ENCODE peak calls at places on chromosomes 7 and 10, in five cellular contexts. B, Q, N, G and I are unnamed samples. For H3K9me3, the result is how much of the 10 kb centered on the place peaks cover.

GRCh38 chr10:73785721-73786511 is 510 bp downstream of the ZSWIM8 start:
- DNase-seq in B (peak), N (peak), G (peak), Q (peak), I (peak)

GRCh38 chr7:79786187-79786586 is 332.7 kb upstream of the MAGI2 start:
- DNase-seq in B (no peak), G (no peak), Q (no peak), N (no peak), I (no peak)

GRCh38 chr10:5723692-5724091 is 39.1 kb downstream of the TASOR2 start:
- DNase-seq in G (no peak), N (no peak), B (no peak), Q (no peak), I (no peak)

GRCh38 chr7:134481167-134481566 is 22.3 kb upstream of the AKR1B1 start:
- DNase-seq in B (no peak), N (no peak), Q (no peak), G (no peak), I (no peak)

GRCh38 chr7:100175296-100175935 is 1.8 kb downstream of the GPC2 start:
- DNase-seq in B (no peak), G (no peak), Q (no peak), N (no peak), I (no peak)

GRCh38 chr10:72525689-72526088 is 100.2 kb downstream of the MICU1 start:
- DNase-seq in B (no peak), N (no peak), G (no peak), Q (no peak), I (no peak)

GRCh38 chr7:116978006-116978405 is 24.7 kb downstream of the ST7 start:
- DNase-seq in Q (no peak), N (no peak), B (no peak), G (no peak), I (no peak)

GRCh38 chr7:158267737-158268435 is 319.7 kb downstream of the PTPRN2 start:
- DNase-seq in Q (no peak), G (no peak), N (no peak), B (no peak), I (no peak)

GRCh38 chr7:2619120-2619519 is 12.7 kb upstream of the TTYH3 start:
- DNase-seq in Q (no peak), G (no peak), B (no peak), N (no peak), I (no peak)

GRCh38 chr7:121178452-121178851 is 150.3 kb upstream of the WNT16 start:
- DNase-seq in N (no peak), G (no peak), B (no peak), Q (no peak), I (no peak)

GRCh38 chr7:132419538-132419937 is 156.7 kb downstream of the PLXNA4 start:
- DNase-seq in Q (no peak), N (no peak), G (no peak), B (no peak), I (no peak)

GRCh38 chr10:60073397-60073780 is 167.0 kb upstream of the CCDC6 start:
- DNase-seq in N (no peak), B (no peak), G (peak), Q (no peak), I (no peak)

GRCh38 chr7:50696810-50697582 is 85.7 kb downstream of the GRB10 start:
- DNase-seq in N (no peak), G (no peak), Q (no peak), B (no peak), I (no peak)

GRCh38 chr7:5420841-5421625 is 2.6 kb downstream of the TNRC18 start:
- DNase-seq in G (peak), N (peak), B (peak), Q (no peak), I (no peak)

GRCh38 chr7:146208484-146208883 is 91.9 kb downstream of the CNTNAP2 start:
- DNase-seq in Q (no peak), N (no peak), B (no peak), G (no peak), I (no peak)

GRCh38 chr10:9869185-9869584 is 1148.5 kb upstream of the CELF2 start:
- DNase-seq in Q (no peak), B (no peak), G (no peak), N (no peak), I (no peak)

GRCh38 chr10:26215923-26216576 is 524 bp upstream of the GAD2 start:
- DNase-seq in Q (no peak), G (no peak), B (no peak), N (no peak), I (no peak)

GRCh38 chr7:93036807-93037206 is 81.0 kb downstream of the SAMD9 start:
- DNase-seq in N (no peak), G (no peak), B (no peak), Q (no peak), I (no peak)

GRCh38 chr10:105210546-105210945 is 569.5 kb downstream of the SORCS3 start:
- DNase-seq in B (no peak), Q (no peak), G (no peak), N (no peak), I (no peak)
- H3K9me3 ChIP-seq in B (under half), Q (under half), G (under half), N (under half), I (under half)

GRCh38 chr10:42646692-42647640 is 8.6 kb upstream of the ZNF33B start:
- DNase-seq in N (no peak), Q (no peak), G (peak), B (peak), I (no peak)
- H3K9me3 ChIP-seq in N (under half), Q (under half), G (under half), B (under half), I (under half)

GRCh38 chr7:150877545-150877944 is 25.2 kb downstream of the AOC1 start:
- DNase-seq in B (no peak), N (no peak), Q (no peak), G (no peak), I (no peak)

GRCh38 chr7:150876817-150877526 is 24.7 kb downstream of the AOC1 start:
- DNase-seq in B (peak), Q (no peak), G (peak), N (peak), I (peak)

GRCh38 chr7:150879345-150879744 is 27.0 kb downstream of the AOC1 start:
- DNase-seq in Q (no peak), B (no peak), N (no peak), G (no peak), I (no peak)

GRCh38 chr7:150875791-150876190 is 23.5 kb downstream of the AOC1 start:
- DNase-seq in N (no peak), B (no peak), G (peak), Q (no peak), I (no peak)

GRCh38 chr7:150881189-150881588 is 28.9 kb downstream of the AOC1 start:
- DNase-seq in B (no peak), Q (no peak), G (no peak), N (no peak), I (no peak)
- H3K9me3 ChIP-seq in B (under half), Q (under half), G (under half), N (under half), I (under half)

GRCh38 chr7:4134204-4134603 is 547.9 kb upstream of the FOXK1 start:
- DNase-seq in N (no peak), Q (peak), B (no peak), G (no peak), I (no peak)
- H3K9me3 ChIP-seq in N (under half), Q (under half), B (under half), G (under half), I (under half)

DNA sequence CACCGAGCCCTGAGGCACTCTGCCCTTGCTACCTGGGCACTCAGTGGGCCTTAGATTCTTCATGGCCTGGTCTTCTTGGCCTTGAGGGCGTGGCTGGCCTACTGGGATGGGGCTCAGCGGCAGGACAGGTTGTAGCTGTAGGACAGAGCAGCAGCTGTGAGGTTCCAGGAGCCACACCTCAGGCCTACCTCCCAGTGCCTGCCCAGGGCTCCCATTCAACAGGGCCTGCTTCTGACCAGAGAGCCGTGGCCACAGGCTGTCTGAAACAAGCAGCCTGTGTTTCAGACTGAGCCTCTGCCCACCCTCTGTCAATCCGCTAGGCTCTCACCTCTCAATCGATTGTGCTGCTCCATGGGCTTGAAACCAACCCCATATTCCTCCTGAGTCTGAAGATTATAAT is 928.0 kb upstream of the ZNF722 start:
- DNase-seq in B (no peak), G (no peak), Q (no peak), N (no peak), I (no peak)
- H3K9me3 ChIP-seq in B (half or more), G (under half), Q (under half), N (under half), I (under half)

GRCh38 chr10:112756118-112756512 is 193.9 kb upstream of the TCF7L2 start:
- DNase-seq in B (no peak), G (no peak), N (no peak), Q (no peak), I (no peak)

GRCh38 chr10:112754001-112754411 is 196.0 kb upstream of the TCF7L2 start:
- DNase-seq in B (no peak), Q (no peak), N (no peak), G (no peak), I (no peak)

GRCh38 chr10:112758961-112759360 is 191.1 kb upstream of the TCF7L2 start:
- DNase-seq in G (no peak), Q (no peak), B (no peak), N (no peak), I (no peak)

GRCh38 chr10:112752268-112752667 is 197.8 kb upstream of the TCF7L2 start:
- DNase-seq in N (no peak), B (no peak), Q (no peak), G (no peak), I (no peak)

DNA sequence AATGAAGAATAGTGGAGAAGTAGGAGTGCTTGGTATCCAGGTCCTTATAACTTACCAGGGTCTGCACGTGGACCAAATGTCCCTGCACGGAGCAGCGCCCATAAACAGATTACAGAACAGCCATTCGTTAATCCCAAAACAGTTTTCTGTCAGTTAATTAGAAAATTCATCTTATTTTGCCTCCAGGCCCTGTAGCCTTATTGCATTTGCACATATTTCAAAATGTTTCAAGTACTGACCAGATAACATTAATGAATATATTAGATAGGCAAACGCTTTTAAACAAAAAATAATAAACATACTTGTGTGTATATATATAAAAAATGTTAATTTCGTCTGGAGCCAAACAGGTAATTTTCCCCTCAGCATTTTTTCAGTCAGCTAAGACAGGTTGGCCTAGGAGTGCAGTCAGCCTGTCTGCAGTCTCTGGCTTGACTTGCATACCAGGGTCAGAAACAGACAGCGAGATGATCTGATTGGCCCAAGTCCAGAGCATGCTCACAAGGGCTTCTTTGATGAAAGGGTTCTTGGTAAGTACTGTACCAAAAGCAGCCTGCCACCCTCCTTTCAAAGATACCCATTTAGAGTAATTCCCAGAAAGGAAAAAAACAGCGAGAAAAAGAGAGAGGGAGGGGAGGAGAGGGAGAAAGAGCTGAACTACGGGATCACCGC is 194.5 kb upstream of the TCF7L2 start:
- DNase-seq in B (no peak), Q (no peak), N (no peak), G (no peak), I (no peak)
- H3K9me3 ChIP-seq in B (under half), Q (under half), N (under half), G (under half), I (under half)

GRCh38 chr10:31011017-31011659 is 20.5 kb downstream of the ZNF438 start:
- DNase-seq in B (no peak), N (no peak), G (no peak), Q (no peak), I (no peak)
- H3K9me3 ChIP-seq in B (under half), N (under half), G (under half), Q (under half), I (under half)

GRCh38 chr10:78427497-78428031 is 393.9 kb downstream of the RPS24 start:
- DNase-seq in G (no peak), N (no peak), B (no peak), Q (peak), I (no peak)

GRCh38 chr10:78432582-78432981 is 398.9 kb downstream of the RPS24 start:
- DNase-seq in G (no peak), N (no peak), Q (no peak), B (no peak), I (no peak)

GRCh38 chr10:78428579-78428978 is 394.9 kb downstream of the RPS24 start:
- DNase-seq in N (no peak), Q (no peak), G (no peak), B (no peak), I (no peak)

GRCh38 chr10:78433063-78433717 is 399.5 kb downstream of the RPS24 start:
- DNase-seq in N (no peak), G (no peak), Q (peak), B (no peak), I (no peak)

DNA sequence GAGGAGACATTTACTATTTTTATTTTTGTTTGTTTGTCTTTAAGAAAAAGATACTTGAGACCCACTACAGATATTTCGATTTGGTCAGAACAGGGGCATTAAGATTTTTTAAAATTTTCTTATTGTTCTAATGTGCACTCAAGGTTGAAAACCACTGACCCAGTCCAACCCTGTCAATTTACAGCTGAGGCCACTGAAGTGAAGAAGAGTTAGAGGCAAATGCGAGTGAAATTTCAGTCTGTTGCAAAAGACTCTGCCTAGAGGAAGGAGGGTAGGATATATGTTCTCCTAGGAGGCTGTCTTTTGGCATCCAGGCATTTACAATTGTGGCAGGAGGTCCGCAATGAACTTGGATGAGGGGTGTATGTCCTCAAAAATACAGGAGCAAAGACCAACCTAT is 396.3 kb downstream of the RPS24 start:
- DNase-seq in G (no peak), Q (no peak), N (no peak), B (no peak), I (no peak)
- H3K9me3 ChIP-seq in G (under half), Q (under half), N (under half), B (under half), I (under half)

GRCh38 chr10:133453516-133454203 is at the start of gene SCART1:
- DNase-seq in B (no peak), G (no peak), Q (no peak), N (no peak), I (peak)

GRCh38 chr10:133454204-133454893 is 604 bp downstream of the SCART1 start:
- DNase-seq in G (no peak), N (no peak), Q (peak), B (no peak), I (no peak)

GRCh38 chr10:133451346-133451745 is 2.4 kb upstream of the SCART1 start:
- DNase-seq in B (no peak), N (no peak), G (no peak), Q (no peak), I (no peak)

GRCh38 chr10:133455196-133455595 is 1.5 kb downstream of the SCART1 start:
- DNase-seq in G (no peak), N (no peak), Q (no peak), B (no peak), I (no peak)

GRCh38 chr10:133452453-133452852 is 1.3 kb upstream of the SCART1 start:
- DNase-seq in B (no peak), Q (no peak), G (no peak), N (no peak), I (no peak)
- H3K9me3 ChIP-seq in B (under half), Q (under half), G (under half), N (under half), I (under half)

GRCh38 chr7:57343901-57344622 is 105.9 kb upstream of the ZNF716 start:
- DNase-seq in N (no peak), G (no peak), Q (no peak), B (no peak), I (no peak)

GRCh38 chr7:57342954-57343353 is 107.0 kb upstream of the ZNF716 start:
- DNase-seq in B (no peak), G (no peak), N (no peak), Q (no peak), I (no peak)

GRCh38 chr7:57344957-57345356 is 105.0 kb upstream of the ZNF716 start:
- DNase-seq in B (no peak), N (no peak), G (no peak), Q (no peak), I (no peak)

GRCh38 chr7:57339198-57339944 is 110.6 kb upstream of the ZNF716 start:
- DNase-seq in B (no peak), N (no peak), G (no peak), Q (no peak), I (no peak)
- H3K9me3 ChIP-seq in B (half or more), N (under half), G (under half), Q (under half), I (under half)